ENCODE peak calls at places on chromosomes 13 and 19, in four cellular contexts. One of them, this sample, is unnamed.

GRCh38 chr13:73662833-73663232 is 471.4 kb downstream of the KLF12 start:
- DNase-seq in AG09319: no peak
- DNase-seq in AG10803: no peak
- DNase-seq in choroid plexus epithelial cell: no peak
- DNase-seq in this sample: no peak

GRCh38 chr13:38398810-38399493 is 49.3 kb downstream of the UFM1 start:
- DNase-seq in AG09319: peak
- DNase-seq in AG10803: peak
- DNase-seq in choroid plexus epithelial cell: peak
- DNase-seq in this sample: no peak

GRCh38 chr19:31725051-31725450 is 375.8 kb upstream of the TSHZ3 start:
- DNase-seq in AG09319: no peak
- DNase-seq in AG10803: no peak
- DNase-seq in choroid plexus epithelial cell: peak
- DNase-seq in this sample: no peak

GRCh38 chr19:33100894-33101644 is 20.1 kb downstream of the GPATCH1 start:
- DNase-seq in AG09319: no peak
- DNase-seq in AG10803: no peak
- DNase-seq in choroid plexus epithelial cell: no peak
- DNase-seq in this sample: no peak

GRCh38 chr13:105925496-105925895 is 610.0 kb downstream of the EFNB2 start:
- DNase-seq in AG09319: no peak
- DNase-seq in AG10803: peak
- DNase-seq in choroid plexus epithelial cell: peak
- DNase-seq in this sample: peak

GRCh38 chr13:111031531-111031961 is 83.6 kb upstream of the ARHGEF7 start:
- DNase-seq in AG09319: peak
- DNase-seq in AG10803: peak
- DNase-seq in choroid plexus epithelial cell: peak
- DNase-seq in this sample: peak

GRCh38 chr19:33467851-33468250 is 53.7 kb downstream of the PEPD start:
- DNase-seq in AG09319: no peak
- DNase-seq in AG10803: no peak
- DNase-seq in choroid plexus epithelial cell: no peak
- DNase-seq in this sample: no peak

GRCh38 chr13:50521750-50522149 is 321.7 kb downstream of the DLEU7 start:
- DNase-seq in AG09319: peak
- DNase-seq in AG10803: peak
- DNase-seq in choroid plexus epithelial cell: peak
- DNase-seq in this sample: peak

GRCh38 chr19:54465367-54466109 is 2.0 kb upstream of the LENG9 start:
- DNase-seq in AG09319: no peak
- DNase-seq in AG10803: no peak
- DNase-seq in choroid plexus epithelial cell: no peak
- DNase-seq in this sample: no peak

GRCh38 chr13:46961719-46962118 is 64.9 kb upstream of the HTR2A start:
- DNase-seq in AG09319: no peak
- DNase-seq in AG10803: peak
- DNase-seq in choroid plexus epithelial cell: peak
- DNase-seq in this sample: peak

GRCh38 chr13:42400188-42400833 is 128.4 kb downstream of the AKAP11 start:
- DNase-seq in AG09319: no peak
- DNase-seq in AG10803: no peak
- DNase-seq in choroid plexus epithelial cell: no peak
- DNase-seq in this sample: no peak

GRCh38 chr19:30062331-30063183 is 120.5 kb downstream of the URI1 start:
- DNase-seq in AG09319: no peak
- DNase-seq in AG10803: no peak
- DNase-seq in choroid plexus epithelial cell: no peak
- DNase-seq in this sample: no peak

GRCh38 chr13:92175330-92175729 is 776.9 kb downstream of the GPC5 start:
- DNase-seq in AG09319: no peak
- DNase-seq in AG10803: peak
- DNase-seq in choroid plexus epithelial cell: peak
- DNase-seq in this sample: peak
- TF ChIP-seq CTCF in AG09319: peak
- TF ChIP-seq CTCF in AG10803: peak
- TF ChIP-seq CTCF in choroid plexus epithelial cell: peak
- TF ChIP-seq CTCF in this sample: peak

DNA sequence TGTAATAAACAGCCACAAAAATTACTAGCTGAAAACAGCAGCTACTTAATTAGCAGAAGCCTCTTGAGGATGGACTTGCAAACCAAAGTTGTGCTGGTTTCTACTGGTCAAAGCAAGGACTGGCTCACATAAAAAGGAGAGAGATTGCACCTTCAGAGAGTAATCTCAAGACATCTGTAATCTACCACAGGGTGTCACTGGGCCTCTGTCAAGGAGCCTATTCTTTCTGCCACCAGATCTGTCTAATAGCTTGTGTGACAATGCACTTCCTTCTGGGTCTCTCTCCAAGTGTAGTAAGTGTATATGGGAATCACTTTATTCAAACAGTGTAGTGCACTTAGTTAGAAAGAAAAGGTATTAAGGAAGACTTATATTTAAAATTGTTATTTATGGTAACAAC is 24.4 kb upstream of the ZNF561 start:
- DNase-seq in AG09319: no peak
- DNase-seq in AG10803: no peak
- DNase-seq in choroid plexus epithelial cell: peak
- DNase-seq in this sample: no peak
- TF ChIP-seq CTCF in AG09319: no peak
- TF ChIP-seq CTCF in AG10803: no peak
- TF ChIP-seq CTCF in choroid plexus epithelial cell: no peak
- TF ChIP-seq CTCF in this sample: no peak

DNA sequence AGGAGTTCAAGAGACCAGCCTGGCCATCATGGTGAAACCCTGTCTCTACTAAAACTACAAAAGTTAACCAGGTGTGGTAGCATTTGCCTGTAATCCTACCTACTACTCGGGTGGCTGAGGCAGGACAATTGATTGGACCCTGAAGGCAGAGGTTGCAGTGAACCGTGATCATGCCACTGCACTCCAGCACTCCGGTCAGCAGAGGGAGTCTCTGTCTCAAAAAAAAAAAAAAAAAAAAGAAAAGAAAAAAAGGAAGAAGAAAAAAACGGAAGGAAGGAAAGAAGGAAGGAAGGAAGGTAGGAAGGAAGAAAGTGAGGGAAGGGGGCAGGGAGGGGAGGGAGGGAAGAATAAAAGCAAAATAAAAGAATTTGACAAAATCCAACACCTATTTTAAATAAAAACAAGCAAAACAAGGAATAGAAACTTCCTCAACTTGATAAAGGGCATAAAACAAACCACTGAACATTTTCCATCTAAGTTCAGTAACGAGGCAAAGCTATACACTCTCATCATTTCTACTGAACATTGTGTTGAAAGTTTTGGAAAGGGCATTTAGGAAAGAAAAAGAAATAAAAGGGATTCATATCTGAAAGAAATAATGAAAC is 411.6 kb upstream of the SLITRK5 start:
- DNase-seq in AG09319: no peak
- DNase-seq in AG10803: no peak
- DNase-seq in choroid plexus epithelial cell: peak
- DNase-seq in this sample: peak
- TF ChIP-seq CTCF in AG09319: peak
- TF ChIP-seq CTCF in AG10803: peak
- TF ChIP-seq CTCF in choroid plexus epithelial cell: peak
- TF ChIP-seq CTCF in this sample: peak

GRCh38 chr13:113238542-113238941 is 29.1 kb downstream of the CUL4A start:
- DNase-seq in AG09319: no peak
- DNase-seq in AG10803: no peak
- DNase-seq in choroid plexus epithelial cell: no peak
- DNase-seq in this sample: no peak
- TF ChIP-seq CTCF in AG09319: no peak
- TF ChIP-seq CTCF in AG10803: no peak
- TF ChIP-seq CTCF in choroid plexus epithelial cell: no peak
- TF ChIP-seq CTCF in this sample: no peak

GRCh38 chr19:12126707-12127106 is 13.4 kb downstream of the ZNF20 start:
- DNase-seq in AG09319: no peak
- DNase-seq in AG10803: no peak
- DNase-seq in choroid plexus epithelial cell: peak
- DNase-seq in this sample: peak
- TF ChIP-seq CTCF in AG09319: peak
- TF ChIP-seq CTCF in AG10803: peak
- TF ChIP-seq CTCF in choroid plexus epithelial cell: peak
- TF ChIP-seq CTCF in this sample: peak

DNA sequence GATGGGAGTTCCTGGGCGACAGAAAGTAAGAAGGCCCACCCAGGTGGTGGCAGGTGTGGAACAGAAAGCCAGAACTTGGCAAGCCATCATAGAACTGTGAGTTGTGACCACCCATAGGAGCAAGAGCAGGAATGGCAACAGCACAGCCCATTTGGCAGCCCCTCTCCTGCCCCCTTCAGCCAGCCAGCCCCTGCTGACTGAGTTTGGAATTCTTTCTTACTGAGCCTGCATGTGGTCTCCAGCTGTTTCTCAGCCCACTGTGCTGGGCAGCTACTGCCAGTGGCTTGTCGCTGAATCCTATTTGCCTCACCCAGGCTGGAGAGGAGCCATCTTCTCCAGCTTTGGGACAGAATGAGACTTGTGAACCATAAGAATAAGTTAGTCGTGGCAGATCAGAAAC is 28.3 kb downstream of the CNMD start:
- DNase-seq in AG09319: no peak
- DNase-seq in AG10803: no peak
- DNase-seq in choroid plexus epithelial cell: no peak
- DNase-seq in this sample: no peak
- TF ChIP-seq CTCF in AG09319: no peak
- TF ChIP-seq CTCF in AG10803: no peak
- TF ChIP-seq CTCF in choroid plexus epithelial cell: no peak
- TF ChIP-seq CTCF in this sample: no peak

GRCh38 chr13:84460989-84461388 is 578.7 kb upstream of the SLITRK1 start:
- DNase-seq in AG09319: no peak
- DNase-seq in AG10803: no peak
- DNase-seq in choroid plexus epithelial cell: no peak
- DNase-seq in this sample: no peak
- TF ChIP-seq CTCF in AG09319: no peak
- TF ChIP-seq CTCF in AG10803: no peak
- TF ChIP-seq CTCF in choroid plexus epithelial cell: no peak
- TF ChIP-seq CTCF in this sample: no peak

DNA sequence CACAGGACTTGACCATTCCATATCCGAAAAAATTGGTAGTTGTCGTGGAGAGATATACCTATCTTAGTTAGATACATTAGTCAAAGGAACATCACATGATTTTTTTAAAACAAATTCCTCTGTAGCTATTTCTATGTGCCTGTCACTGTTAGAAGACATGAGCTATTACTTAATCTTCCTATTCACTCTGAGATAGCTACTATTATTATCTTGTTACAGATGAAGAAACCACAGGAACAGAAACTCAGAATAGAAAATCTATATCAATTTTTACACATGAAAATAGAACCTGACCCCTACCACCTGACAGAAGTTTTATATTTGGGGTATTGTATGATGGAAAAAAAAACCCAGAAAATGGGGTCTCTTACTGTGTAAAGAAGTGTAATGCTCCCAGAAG is 68.9 kb upstream of the TDRD3 start:
- DNase-seq in AG09319: no peak
- DNase-seq in AG10803: no peak
- DNase-seq in choroid plexus epithelial cell: peak
- DNase-seq in this sample: no peak
- TF ChIP-seq CTCF in AG09319: no peak
- TF ChIP-seq CTCF in AG10803: no peak
- TF ChIP-seq CTCF in choroid plexus epithelial cell: no peak
- TF ChIP-seq CTCF in this sample: no peak